ENCODE peak calls at places on chromosome 15, in ten cellular contexts. X, E, L, J, W, H, S, V, T and C are unnamed samples.

GRCh38 chr15:100721758-100722550 is 119.6 kb downstream of the ASB7 start:
- DNase-seq in X (peak; percentile 98), E (peak; percentile 100), L (no peak), J (peak; percentile 100), W (no peak), H (no peak), S (peak; percentile 97), V (peak; percentile 99), T (no peak), C (peak; percentile 68)

GRCh38 chr15:48842501-48842900 is 31.6 kb upstream of the CEP152 start:
- DNase-seq in X (no peak), E (no peak), L (no peak), J (no peak), W (no peak), H (no peak), S (no peak), V (no peak), T (no peak), C (no peak)

GRCh38 chr15:85752591-85752990 is 42.1 kb downstream of the KLHL25 start:
- DNase-seq in X (peak; percentile 10), E (no peak), L (peak; percentile 54), J (no peak), W (no peak), H (no peak), S (no peak), V (no peak), T (no peak), C (no peak)

GRCh38 chr15:64861331-64861730 is 19.6 kb downstream of the PLEKHO2 start:
- DNase-seq in X (no peak), E (no peak), L (no peak), J (no peak), W (no peak), H (no peak), S (no peak), V (no peak), T (no peak), C (no peak)

GRCh38 chr15:30941520-30941919 is 37.8 kb downstream of the FAN1 start:
- DNase-seq in X (no peak), E (no peak), L (no peak), J (no peak), W (no peak), H (no peak), S (no peak), V (no peak), T (no peak), C (no peak)

GRCh38 chr15:66647358-66647757 is 54.7 kb upstream of the SMAD6 start:
- DNase-seq in X (no peak), E (peak; percentile 44), L (peak; percentile 21), J (no peak), W (no peak), H (no peak), S (no peak), V (no peak), T (no peak), C (no peak)

GRCh38 chr15:53307952-53308624 is 451.4 kb downstream of the WDR72 start:
- DNase-seq in X (no peak), E (no peak), L (no peak), J (no peak), W (no peak), H (no peak), S (no peak), V (no peak), T (no peak), C (no peak)

GRCh38 chr15:67146875-67147381 is 81.5 kb downstream of the SMAD3 start:
- DNase-seq in X (peak; percentile 85), E (peak; percentile 97), L (no peak), J (peak; percentile 74), W (peak; percentile 48), H (no peak), S (peak; percentile 88), V (peak; percentile 96), T (no peak), C (no peak)

GRCh38 chr15:29937956-29938355 is 115.7 kb upstream of the TJP1 start:
- DNase-seq in X (no peak), E (peak; percentile 59), L (no peak), J (no peak), W (no peak), H (no peak), S (peak; percentile 68), V (peak; percentile 36), T (no peak), C (no peak)

GRCh38 chr15:94168250-94168649 is 63.1 kb upstream of the MCTP2 start:
- DNase-seq in X (no peak), E (no peak), L (no peak), J (no peak), W (no peak), H (no peak), S (no peak), V (peak; percentile 10), T (no peak), C (no peak)

GRCh38 chr15:76200641-76201105 is 110.6 kb downstream of the ETFA start:
- DNase-seq in X (no peak), E (no peak), L (no peak), J (no peak), W (no peak), H (no peak), S (no peak), V (no peak), T (no peak), C (no peak)

GRCh38 chr15:51726302-51727073 is 11.0 kb downstream of the LYSMD2 start:
- DNase-seq in X (peak; percentile 51), E (peak; percentile 81), L (peak; percentile 41), J (peak; percentile 91), W (peak; percentile 37), H (no peak), S (peak; percentile 68), V (peak; percentile 96), T (no peak), C (peak; percentile 13)

GRCh38 chr15:63858881-63859280 is 25.1 kb upstream of the HERC1 start:
- DNase-seq in X (no peak), E (peak; percentile 93), L (no peak), J (peak; percentile 64), W (no peak), H (no peak), S (no peak), V (peak; percentile 47), T (no peak), C (no peak)

GRCh38 chr15:52093539-52094502 is 18.8 kb downstream of the BCL2L10 start:
- DNase-seq in X (peak; percentile 86), E (peak; percentile 95), L (no peak), J (peak; percentile 96), W (no peak), H (no peak), S (peak; percentile 44), V (peak; percentile 97), T (no peak), C (no peak)

GRCh38 chr15:47514251-47514652 is 203.1 kb upstream of the SEMA6D start:
- DNase-seq in X (no peak), E (peak; percentile 69), L (no peak), J (peak; percentile 76), W (no peak), H (no peak), S (no peak), V (peak; percentile 69), T (no peak), C (no peak)

GRCh38 chr15:61459785-61460707 is 230.9 kb upstream of the RORA start:
- DNase-seq in X (no peak), E (peak; percentile 85), L (no peak), J (no peak), W (no peak), H (no peak), S (no peak), V (peak; percentile 26), T (no peak), C (no peak)

GRCh38 chr15:78854973-78855372 is 17.7 kb upstream of the MORF4L1 start:
- DNase-seq in X (no peak), E (no peak), L (no peak), J (no peak), W (no peak), H (no peak), S (no peak), V (no peak), T (no peak), C (no peak)

GRCh38 chr15:23532019-23532418 is 33.5 kb upstream of the MKRN3 start:
- DNase-seq in X (no peak), E (peak; percentile 33), L (no peak), J (no peak), W (no peak), H (no peak), S (no peak), V (peak; percentile 10), T (no peak), C (peak; percentile 68)

GRCh38 chr15:67039349-67040075 is 25.9 kb upstream of the SMAD3 start:
- DNase-seq in X (peak; percentile 46), E (no peak), L (no peak), J (no peak), W (no peak), H (no peak), S (no peak), V (no peak), T (no peak), C (no peak)

GRCh38 chr15:43954181-43954621 is 127.4 kb downstream of the WDR76 start:
- DNase-seq in X (no peak), E (no peak), L (peak; percentile 33), J (no peak), W (peak; percentile 7), H (no peak), S (no peak), V (peak; percentile 76), T (no peak), C (no peak)

GRCh38 chr15:25710184-25710583 is 152.9 kb downstream of the ATP10A start:
- DNase-seq in X (peak; percentile 43), E (peak; percentile 18), L (no peak), J (no peak), W (peak; percentile 68), H (no peak), S (no peak), V (peak; percentile 58), T (no peak), C (no peak)

GRCh38 chr15:70069716-70070115 is 28.0 kb downstream of the TLE3 start:
- DNase-seq in X (no peak), E (no peak), L (no peak), J (no peak), W (no peak), H (no peak), S (no peak), V (no peak), T (no peak), C (peak; percentile 64)

GRCh38 chr15:92617197-92618037 is 38.2 kb downstream of the FAM174B start:
- DNase-seq in X (peak; percentile 46), E (peak; percentile 87), L (no peak), J (peak; percentile 35), W (no peak), H (no peak), S (peak; percentile 58), V (peak; percentile 60), T (peak; percentile 69), C (no peak)